ENCODE peak calls at places on chromosomes 4 and X, in five cellular contexts. F is ovary, B is HepG2, L is transverse colon, A is H1. M is an unnamed sample.

GRCh38 chrX:120726294-120726693 is 96.4 kb upstream of the C1GALT1C1 start:
- DNase-seq in B (no peak), F (no peak), L (no peak), A (no peak), M (no peak)

GRCh38 chr4:13544556-13545393 is 467 bp upstream of the NKX3-2 start:
- DNase-seq in A (peak), B (peak), L (peak), F (peak), M (peak)

GRCh38 chr4:53015681-53016080 is 153.6 kb downstream of the RASL11B start:
- DNase-seq in B (peak), A (peak), F (peak), L (peak), M (no peak)

GRCh38 chr4:3834186-3834920 is 68.2 kb downstream of the ADRA2C start:
- DNase-seq in L (no peak), B (no peak), F (no peak), A (no peak), M (no peak)

GRCh38 chr4:10114607-10115006 is 2.0 kb downstream of the WDR1 start:
- DNase-seq in B (no peak), A (no peak), L (no peak), F (no peak), M (no peak)

GRCh38 chr4:108700358-108700757 is 50.0 kb downstream of the OSTC start:
- DNase-seq in A (no peak), B (no peak), F (no peak), L (no peak), M (no peak)

GRCh38 chrX:129726307-129727111 is 12.3 kb upstream of the XPNPEP2 start:
- DNase-seq in B (peak), A (peak), F (peak), L (peak), M (no peak)

GRCh38 chr4:151874328-151874727 is 113.5 kb upstream of the GATB start:
- DNase-seq in A (peak), B (no peak), L (no peak), F (no peak), M (no peak)

GRCh38 chr4:10077492-10078335 is 38.9 kb downstream of the WDR1 start:
- DNase-seq in L (no peak), B (no peak), A (no peak), F (no peak), M (no peak)

GRCh38 chrX:134074151-134074550 is 88.8 kb upstream of the GPC3 start:
- DNase-seq in A (no peak), L (no peak), F (no peak), B (peak), M (no peak)

GRCh38 chr4:156294577-156294976 is 340.9 kb upstream of the CTSO start:
- DNase-seq in A (peak), B (peak), F (no peak), L (no peak), M (no peak)

GRCh38 chrX:38881066-38881465 is 79.8 kb downstream of the MID1IP1 start:
- DNase-seq in A (no peak), B (no peak), L (no peak), F (no peak), M (no peak)
- TF ChIP-seq POLR2A in A (no peak), B (no peak), L (no peak), F (no peak), M (no peak)

GRCh38 chr4:54101190-54102041 is 1.5 kb downstream of the GSX2 start:
- DNase-seq in B (no peak), L (no peak), A (no peak), F (no peak), M (no peak)

GRCh38 chr4:54098375-54098774 is 1.6 kb upstream of the GSX2 start:
- DNase-seq in L (no peak), F (no peak), A (no peak), B (no peak), M (peak)

GRCh38 chr4:54099959-54100606 is at the start of gene GSX2:
- DNase-seq in A (no peak), B (no peak), L (no peak), F (no peak), M (no peak)

GRCh38 chr4:54100607-54101189 is 735 bp downstream of the GSX2 start:
- DNase-seq in B (no peak), A (no peak), F (no peak), L (no peak), M (no peak)

GRCh38 chr4:54099287-54099958 is 540 bp upstream of the GSX2 start:
- DNase-seq in A (no peak), B (no peak), F (no peak), L (no peak), M (no peak)
- H3K4me3 ChIP-seq in A (peak), B (peak), F (no peak), L (peak), M (peak)

GRCh38 chr4:38891051-38891738 is 23.6 kb downstream of the FAM114A1 start:
- DNase-seq in F (no peak), L (no peak), B (no peak), A (no peak), M (no peak)

GRCh38 chr4:38894340-38894982 is 26.9 kb downstream of the FAM114A1 start:
- DNase-seq in B (no peak), F (no peak), A (no peak), L (no peak), M (no peak)

GRCh38 chr4:38884254-38884653 is 16.6 kb downstream of the FAM114A1 start:
- DNase-seq in A (no peak), B (no peak), F (no peak), L (no peak), M (no peak)

GRCh38 chr4:38889143-38889542 is 21.5 kb downstream of the FAM114A1 start:
- DNase-seq in B (peak), A (no peak), L (no peak), F (no peak), M (no peak)
- TF ChIP-seq EP300 in B (no peak), A (no peak), L (no peak), F (no peak), M (no peak)

DNA sequence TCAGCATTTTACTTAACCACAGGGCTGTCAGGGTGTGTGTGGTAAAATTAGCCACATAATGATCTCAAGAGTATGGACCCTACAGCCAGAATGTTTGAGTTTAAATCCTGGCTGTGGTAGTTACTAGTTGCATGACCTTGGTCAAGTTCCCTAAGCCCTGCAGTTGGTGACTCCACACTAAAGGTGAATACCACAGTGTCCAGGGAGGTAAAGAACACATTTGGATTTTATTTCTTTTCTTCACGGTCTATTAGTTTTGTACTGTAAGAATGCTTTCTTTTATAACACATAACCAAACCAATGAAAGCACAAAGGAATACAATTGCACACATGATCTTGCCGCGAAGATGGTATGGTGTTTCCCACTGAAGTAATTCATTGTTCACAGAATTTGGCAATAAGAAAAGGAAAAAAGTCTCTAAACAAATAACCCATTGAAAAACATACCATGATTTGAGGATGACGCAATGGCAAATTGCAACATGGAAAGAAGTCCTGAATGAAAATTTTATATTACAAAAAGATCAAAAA is 37.2 kb upstream of the TRIM2 start:
- DNase-seq in L (no peak), A (no peak), B (peak), F (no peak), M (no peak)
- TF ChIP-seq POLR2A in L (no peak), A (no peak), B (no peak), F (no peak), M (no peak)

M was measured in esophagus muscularis mucosa.